ENCODE peak calls at places on chromosome 16, in six cellular contexts. A is ovary; D is CD8-positive, alpha-beta T cell; Y is mucosa of descending colon; Z is heart right ventricle; M is GM23338. K is an unnamed sample.

GRCh38 chr16:2056077-2056476 is 8.3 kb downstream of the TSC2 start:
- DNase-seq in A (no peak), D (no peak), Y (no peak), Z (no peak), M (no peak), K (no peak)

GRCh38 chr16:12170103-12171025 is 193.8 kb downstream of the SNX29 start:
- DNase-seq in A (no peak), D (no peak), Y (no peak), Z (no peak), M (no peak), K (no peak)

GRCh38 chr16:67029249-67030096 is 524 bp downstream of the CBFB start:
- DNase-seq in A (peak), D (peak), Y (peak), Z (peak), M (peak), K (peak)

GRCh38 chr16:27402569-27402963 is 592 bp downstream of the IL21R start:
- DNase-seq in A (no peak), D (no peak), Y (no peak), Z (no peak), M (no peak), K (no peak)

GRCh38 chr16:27762441-27762840 is 212.5 kb downstream of the KATNIP start:
- DNase-seq in A (no peak), D (no peak), Y (peak), Z (no peak), M (no peak), K (no peak)

GRCh38 chr16:85255777-85256176 is 143.5 kb upstream of the CIBAR2 start:
- DNase-seq in A (no peak), D (no peak), Y (no peak), Z (no peak), M (no peak), K (no peak)

GRCh38 chr16:457732-458400 is 32.4 kb downstream of the RAB11FIP3 start:
- DNase-seq in A (peak), D (no peak), Y (no peak), Z (peak), M (peak), K (no peak)

GRCh38 chr16:58931436-58931835 is 197.3 kb upstream of the GOT2 start:
- DNase-seq in A (no peak), D (no peak), Y (no peak), Z (no peak), M (no peak), K (no peak)

GRCh38 chr16:81318711-81319110 is 3.9 kb downstream of the GAN start:
- DNase-seq in A (no peak), D (no peak), Y (no peak), Z (no peak), M (peak), K (no peak)

GRCh38 chr16:56279132-56279531 is 87.8 kb downstream of the GNAO1 start:
- DNase-seq in A (no peak), D (peak), Y (peak), Z (no peak), M (no peak), K (peak)

GRCh38 chr16:53220585-53220984 is 165.8 kb downstream of the CHD9 start:
- DNase-seq in A (no peak), D (no peak), Y (no peak), Z (peak), M (peak), K (peak)
- TF ChIP-seq CTCF in A (no peak), D (peak), Y (no peak), Z (no peak), M (peak), K (peak)

DNA sequence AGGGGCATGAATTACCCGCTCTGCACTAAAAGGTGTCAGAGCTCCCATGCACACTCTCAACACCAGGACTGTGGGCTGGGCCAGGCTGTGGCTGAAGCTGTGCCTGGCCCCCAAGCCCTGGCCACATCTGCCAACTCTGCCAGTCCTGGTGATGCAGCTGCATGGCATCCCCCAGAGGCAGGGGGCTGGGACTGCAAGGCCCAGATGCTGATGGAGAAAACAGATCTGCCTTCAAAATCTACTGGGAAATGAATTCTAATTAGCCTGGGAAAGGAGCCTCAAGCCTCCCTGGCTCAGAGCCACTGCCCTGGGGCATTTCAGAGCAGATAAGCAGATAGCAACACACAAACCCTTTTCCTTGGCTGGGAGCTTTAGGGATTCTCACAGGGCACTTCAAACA is 3.4 kb downstream of the CHST6 start:
- DNase-seq in A (no peak), D (no peak), Y (no peak), Z (no peak), M (peak), K (no peak)
- TF ChIP-seq CTCF in A (no peak), D (no peak), Y (no peak), Z (no peak), M (peak), K (no peak)

DNA sequence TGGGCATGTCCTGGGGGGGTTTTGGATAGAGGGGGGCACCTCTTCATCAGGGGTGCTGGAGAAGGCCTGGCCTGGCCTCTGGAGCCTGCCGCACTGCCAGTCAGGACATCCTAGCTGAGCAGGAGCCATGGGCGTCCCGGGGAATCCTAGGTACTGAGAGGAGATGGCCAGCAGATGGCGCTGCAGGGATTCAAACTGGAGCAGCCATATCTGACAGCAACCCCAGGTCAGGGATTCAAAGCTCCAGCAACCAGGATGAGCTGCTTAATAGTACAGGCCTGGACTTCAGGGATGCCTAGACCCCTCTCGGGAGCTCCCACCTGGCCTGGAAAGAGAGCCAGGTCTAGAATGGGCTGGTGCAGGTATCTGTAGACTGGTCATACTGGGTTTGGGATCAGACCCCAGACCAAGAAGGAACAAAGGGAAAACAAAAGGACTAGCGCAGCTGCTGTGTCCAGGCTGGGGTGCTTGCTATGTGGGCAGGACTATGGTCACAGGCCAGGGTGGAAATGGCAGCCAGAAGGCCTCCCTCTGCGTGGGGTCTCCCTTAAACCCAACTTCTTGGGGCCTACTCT is 306.9 kb upstream of the RBFOX1 start:
- DNase-seq in A (no peak), D (no peak), Y (peak), Z (peak), M (peak), K (no peak)
- TF ChIP-seq CTCF in A (no peak), D (no peak), Y (peak), Z (peak), M (peak), K (peak)

DNA sequence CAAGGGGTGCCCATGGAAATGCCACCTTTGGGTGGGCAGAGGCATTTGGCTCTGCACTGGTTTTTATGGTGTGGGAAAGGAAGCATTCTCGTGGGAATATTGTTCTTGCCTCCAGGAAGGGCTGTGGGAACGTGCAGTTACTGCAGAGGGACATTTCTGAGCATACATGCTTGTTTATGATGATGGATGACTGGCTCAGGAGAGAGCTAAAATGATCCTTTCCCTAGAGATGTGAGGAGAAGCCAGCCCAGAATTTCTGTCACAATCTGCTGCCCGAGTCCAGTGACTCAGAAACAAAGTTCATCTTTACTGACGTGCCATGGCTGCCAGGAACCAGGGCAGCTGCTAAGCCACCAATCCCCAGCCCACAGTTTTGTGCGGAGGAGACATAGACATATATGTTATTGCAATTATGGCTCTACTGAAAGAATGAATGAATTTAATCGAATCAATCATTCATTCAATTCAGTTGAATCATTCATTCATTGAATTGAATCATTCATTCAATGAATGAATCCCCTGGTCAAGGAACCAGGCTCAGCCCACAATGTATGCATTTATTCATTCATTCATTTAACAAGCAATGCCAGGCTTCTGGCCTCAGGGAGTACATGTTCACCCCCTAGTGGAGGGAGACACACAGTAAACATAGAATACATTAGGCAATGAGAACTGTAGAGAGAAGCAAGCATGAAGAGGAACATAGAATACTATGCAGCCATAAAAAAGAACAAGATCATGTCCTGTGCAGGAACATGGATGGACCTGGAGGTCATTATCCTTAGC is 414.4 kb upstream of the HSBP1 start:
- DNase-seq in A (no peak), D (no peak), Y (no peak), Z (peak), M (peak), K (no peak)
- TF ChIP-seq CTCF in A (no peak), D (no peak), Y (no peak), Z (no peak), M (peak), K (no peak)

GRCh38 chr16:7613518-7613917 is 280.9 kb downstream of the RBFOX1 start:
- DNase-seq in A (no peak), D (no peak), Y (no peak), Z (no peak), M (no peak), K (no peak)

GRCh38 chr16:7614022-7614795 is 281.6 kb downstream of the RBFOX1 start:
- DNase-seq in A (no peak), D (no peak), Y (no peak), Z (no peak), M (no peak), K (no peak)

DNA sequence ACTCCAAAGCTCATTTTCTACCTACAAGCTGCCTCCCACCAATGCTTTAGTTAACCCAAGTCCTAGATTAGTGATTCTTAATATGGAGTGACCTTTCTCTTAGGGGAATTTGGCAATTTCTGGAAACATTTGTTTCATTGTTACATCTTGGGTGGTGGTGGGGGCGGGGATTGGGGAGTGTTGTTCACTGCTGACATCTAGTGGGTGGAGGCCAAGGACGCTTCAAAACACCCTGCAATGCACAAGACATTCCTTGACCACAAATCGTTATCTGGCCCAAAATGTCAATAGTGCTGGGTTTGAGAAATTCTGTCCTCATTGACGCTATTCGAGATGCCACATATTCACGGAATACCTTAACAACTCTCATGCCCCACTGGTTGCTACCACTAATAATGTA is 282.9 kb downstream of the RBFOX1 start:
- DNase-seq in A (no peak), D (no peak), Y (no peak), Z (no peak), M (no peak), K (no peak)
- TF ChIP-seq CTCF in A (no peak), D (no peak), Y (no peak), Z (no peak), M (no peak), K (no peak)

DNA sequence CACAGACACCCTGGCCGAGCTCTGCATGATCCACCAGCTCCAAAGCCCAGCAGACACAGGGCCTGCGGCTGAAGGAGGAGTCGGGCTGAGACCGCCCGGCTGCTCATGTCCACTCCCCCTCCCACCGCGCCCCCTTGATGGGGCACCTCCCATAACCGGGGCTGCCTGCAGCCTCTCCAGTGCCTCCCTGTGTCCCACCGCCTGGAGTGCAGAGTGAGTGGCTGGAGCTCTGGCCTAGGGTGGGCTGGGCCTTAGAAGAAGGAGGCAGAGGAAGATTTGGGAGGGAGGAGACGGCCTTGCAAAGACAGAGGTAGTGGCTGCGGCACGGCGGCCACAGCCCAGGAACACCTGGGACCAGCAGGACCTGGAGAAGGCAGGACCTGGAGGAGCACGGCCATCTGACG is 4.0 kb downstream of the CBFA2T3 start:
- DNase-seq in A (no peak), D (no peak), Y (no peak), Z (no peak), M (no peak), K (no peak)
- TF ChIP-seq CTCF in A (no peak), D (no peak), Y (no peak), Z (no peak), M (no peak), K (no peak)

DNA sequence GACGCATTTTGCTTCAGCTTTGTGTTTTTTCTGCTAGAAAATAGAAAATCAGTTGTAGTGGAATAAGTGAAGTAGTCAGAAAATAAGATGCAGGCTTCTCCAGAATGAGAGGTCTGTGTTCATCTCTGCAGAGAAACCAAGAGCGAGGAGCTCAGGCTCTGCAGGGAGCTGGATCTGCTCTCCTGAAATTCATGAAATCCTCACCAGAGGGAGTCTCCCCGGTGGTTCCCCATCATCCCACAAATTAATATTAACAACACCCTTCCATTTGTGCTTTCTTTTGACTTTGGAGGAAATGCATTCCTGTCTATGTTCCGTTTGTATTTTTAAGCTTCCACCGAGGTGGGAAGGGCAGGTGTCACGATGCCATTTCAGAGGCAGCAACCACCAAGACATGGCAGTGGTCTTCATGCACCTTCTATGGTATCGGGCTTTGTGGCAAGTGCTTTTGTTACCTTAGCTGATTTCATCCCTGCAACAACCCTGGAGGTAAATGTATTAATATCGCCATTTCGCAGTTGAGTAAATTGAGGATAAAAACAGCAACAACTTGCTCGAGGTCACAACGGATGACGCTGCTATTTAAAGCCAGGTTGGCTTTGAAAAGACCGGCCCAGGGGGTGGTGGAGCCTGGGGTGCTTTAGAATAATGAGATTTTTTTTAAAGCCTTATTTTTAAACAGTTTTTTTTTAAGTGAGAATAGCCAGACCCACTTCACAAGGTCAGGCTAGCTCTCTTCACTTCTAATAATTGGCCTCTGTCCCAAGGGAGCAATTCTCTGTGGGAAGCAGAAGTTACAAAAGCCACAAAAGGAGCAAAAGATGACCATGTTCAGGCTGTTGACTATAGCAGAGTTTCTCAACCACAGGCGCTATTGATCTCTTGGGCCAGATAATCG is 367.6 kb upstream of the ERCC4 start:
- DNase-seq in A (no peak), D (no peak), Y (no peak), Z (no peak), M (peak), K (no peak)
- TF ChIP-seq CTCF in A (no peak), D (no peak), Y (no peak), Z (no peak), M (peak), K (no peak)

GRCh38 chr16:89300976-89301360 is 83.5 kb downstream of the ZNF778 start:
- DNase-seq in A (no peak), D (no peak), Y (no peak), Z (no peak), M (no peak), K (no peak)
- TF ChIP-seq CTCF in A (no peak), D (no peak), Y (no peak), Z (no peak), M (no peak), K (no peak)

GRCh38 chr16:87271256-87271655 is 45.9 kb downstream of the C16orf95 start:
- DNase-seq in A (no peak), D (no peak), Y (no peak), Z (no peak), M (no peak), K (no peak)

GRCh38 chr16:87265261-87265660 is 51.9 kb downstream of the C16orf95 start:
- DNase-seq in A (no peak), D (no peak), Y (no peak), Z (no peak), M (no peak), K (no peak)

GRCh38 chr16:87264634-87265033 is 52.6 kb downstream of the C16orf95 start:
- DNase-seq in A (no peak), D (no peak), Y (no peak), Z (no peak), M (no peak), K (no peak)

GRCh38 chr16:87266846-87267245 is 50.3 kb downstream of the C16orf95 start:
- DNase-seq in A (no peak), D (no peak), Y (no peak), Z (no peak), M (no peak), K (no peak)

GRCh38 chr16:87267566-87267965 is 49.6 kb downstream of the C16orf95 start:
- DNase-seq in A (no peak), D (no peak), Y (no peak), Z (no peak), M (no peak), K (no peak)
- TF ChIP-seq CTCF in A (no peak), D (no peak), Y (no peak), Z (no peak), M (no peak), K (no peak)

K was measured in CD14-positive monocyte.